ENCODE peak calls at places on chromosomes 4 and X, in four cellular contexts. E, N, I and D are unnamed samples. For H3K9me3, the result is how much of the 10 kb centered on the place peaks cover.

GRCh38 chr4:101527186-101527585 is 179.9 kb upstream of the PPP3CA start:
- DNase-seq in E (no peak), I (no peak), N (no peak), D (no peak)

GRCh38 chr4:123444298-123444731 is 47.7 kb downstream of the SPRY1 start:
- DNase-seq in E (peak), I (peak), N (peak), D (peak)

GRCh38 chr4:37682701-37683401 is 3.3 kb downstream of the RELL1 start:
- DNase-seq in I (no peak), N (no peak), E (no peak), D (no peak)

GRCh38 chr4:139556071-139556734 is at the start of gene SETD7:
- DNase-seq in E (peak), N (peak), I (peak), D (peak)

GRCh38 chr4:94814237-94814636 is 56.5 kb downstream of the BMPR1B start:
- DNase-seq in N (no peak), I (peak), E (no peak), D (no peak)

GRCh38 chr4:88549815-88550214 is 26.2 kb upstream of the PYURF start:
- DNase-seq in E (no peak), N (no peak), I (no peak), D (no peak)

GRCh38 chrX:49209434-49210251 is 9.7 kb upstream of the SYP start:
- DNase-seq in I (no peak), N (no peak), E (no peak), D (no peak)

GRCh38 chr4:54473077-54473545 is 184.6 kb upstream of the KIT start:
- DNase-seq in N (peak), E (no peak), I (peak), D (peak)

GRCh38 chr4:41069838-41070237 is 144.5 kb downstream of the APBB2 start:
- DNase-seq in I (no peak), E (no peak), N (no peak), D (no peak)

GRCh38 chr4:86968477-86969015 is 33.7 kb downstream of the AFF1 start:
- DNase-seq in E (no peak), N (no peak), I (no peak), D (no peak)

GRCh38 chr4:183345261-183345660 is 23.0 kb upstream of the CLDN24 start:
- DNase-seq in N (no peak), E (no peak), I (no peak), D (no peak)

GRCh38 chrX:9141496-9141895 is 107.6 kb upstream of the FAM9B start:
- DNase-seq in E (no peak), I (peak), N (no peak), D (no peak)

GRCh38 chr4:182929296-182929695 is 12.1 kb upstream of the DCTD start:
- DNase-seq in I (peak), N (no peak), E (no peak), D (peak)

GRCh38 chr4:137065306-137065705 is 467.0 kb downstream of the PCDH18 start:
- DNase-seq in I (peak), N (no peak), E (no peak), D (no peak)

GRCh38 chr4:121726642-121727268 is 30.0 kb upstream of the ANXA5 start:
- DNase-seq in I (peak), E (no peak), N (no peak), D (peak)

GRCh38 chr4:23373269-23373668 is 516.6 kb downstream of the PPARGC1A start:
- DNase-seq in E (no peak), N (peak), I (peak), D (no peak)

GRCh38 chr4:187993827-187994226 is 1.7 kb upstream of the ZFP42 start:
- DNase-seq in I (peak), E (no peak), N (no peak), D (peak)

GRCh38 chr4:854356-854755 is 28.4 kb upstream of the CPLX1 start:
- DNase-seq in I (no peak), E (no peak), N (no peak), D (no peak)

DNA sequence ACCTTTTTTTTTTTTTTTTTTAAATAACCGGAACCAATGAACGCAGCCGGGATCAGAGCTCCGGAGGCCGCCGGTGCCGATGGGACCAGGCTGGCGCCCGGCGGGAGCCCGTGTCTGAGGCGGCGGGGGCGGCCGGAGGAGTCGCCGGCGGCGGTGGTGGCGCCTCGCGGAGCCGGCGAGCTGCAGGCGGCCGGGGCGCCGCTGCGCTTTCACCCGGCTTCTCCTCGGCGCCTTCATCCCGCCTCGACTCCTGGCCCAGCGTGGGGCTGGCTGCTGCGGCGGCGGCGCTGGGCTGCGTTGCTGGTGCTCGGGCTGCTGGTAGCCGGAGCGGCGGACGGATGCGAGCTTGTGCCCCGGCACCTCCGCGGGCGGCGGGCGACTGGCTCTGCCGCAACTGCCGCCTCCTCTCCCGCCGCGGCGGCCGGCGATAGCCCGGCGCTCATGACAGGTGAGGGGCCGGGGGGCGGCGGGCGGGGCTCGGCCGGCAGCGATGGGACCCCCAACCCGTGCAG is 337 bp downstream of the STIM2 start:
- DNase-seq in E (peak), N (peak), I (peak), D (peak)
- H3K4me3 ChIP-seq in E (peak), N (peak), I (peak), D (peak)

DNA sequence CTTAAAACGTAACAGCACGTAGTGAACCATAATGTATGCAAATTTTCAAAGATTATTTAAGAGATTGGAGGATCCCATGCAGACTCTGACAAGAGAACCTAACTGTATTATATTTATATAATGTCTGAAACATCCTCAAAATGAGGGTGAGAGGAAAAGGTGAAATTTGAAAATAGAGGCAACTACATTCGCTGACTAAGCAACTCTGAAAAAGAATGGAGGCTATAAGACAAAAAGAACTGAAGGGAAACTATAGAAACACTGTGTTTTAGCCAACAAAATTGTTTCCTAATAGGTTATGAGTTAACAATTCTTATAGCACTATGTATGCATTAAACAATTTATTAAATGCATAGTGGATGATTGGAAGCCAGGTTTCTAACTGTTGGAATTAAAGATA is 648.0 kb downstream of the UBE2NL start:
- DNase-seq in E (no peak), N (no peak), I (no peak), D (no peak)
- H3K9me3 ChIP-seq in E (under half), N (under half), I (under half), D (under half)

DNA sequence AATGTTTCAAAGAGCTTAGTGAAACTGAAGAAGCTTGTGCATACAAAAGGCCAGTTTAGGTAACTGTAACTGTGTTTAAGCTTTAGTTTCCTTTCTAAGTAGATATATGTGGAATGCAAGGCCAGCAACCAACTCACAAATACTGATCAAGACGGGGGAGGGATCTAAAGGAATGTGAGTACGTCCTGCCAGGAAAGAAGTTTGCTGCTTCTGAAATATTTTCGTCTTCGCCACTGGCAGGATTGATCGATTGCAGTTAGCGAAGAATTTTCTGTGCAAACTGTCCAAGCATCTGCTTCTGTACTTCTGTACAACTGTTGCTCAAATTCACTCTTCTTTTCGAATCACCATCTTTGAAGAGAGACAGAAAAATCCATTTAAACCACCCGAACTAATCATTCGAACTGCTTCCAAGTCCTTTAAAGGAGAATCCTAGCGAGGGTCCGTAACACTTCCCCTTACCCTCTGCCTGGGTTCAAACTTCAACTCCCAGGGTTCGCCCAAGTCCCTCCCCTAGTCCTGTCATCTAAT is 373 bp upstream of the INTS6L start:
- DNase-seq in E (no peak), I (peak), N (no peak), D (peak)
- H3K4me3 ChIP-seq in E (peak), I (peak), N (peak), D (peak)

GRCh38 chrX:156002517-156002916 is 5.0 kb downstream of the IL9R start:
- DNase-seq in N (no peak), I (no peak), E (no peak), D (no peak)
- H3K9me3 ChIP-seq in N (under half), I (under half), E (under half), D (under half)

DNA sequence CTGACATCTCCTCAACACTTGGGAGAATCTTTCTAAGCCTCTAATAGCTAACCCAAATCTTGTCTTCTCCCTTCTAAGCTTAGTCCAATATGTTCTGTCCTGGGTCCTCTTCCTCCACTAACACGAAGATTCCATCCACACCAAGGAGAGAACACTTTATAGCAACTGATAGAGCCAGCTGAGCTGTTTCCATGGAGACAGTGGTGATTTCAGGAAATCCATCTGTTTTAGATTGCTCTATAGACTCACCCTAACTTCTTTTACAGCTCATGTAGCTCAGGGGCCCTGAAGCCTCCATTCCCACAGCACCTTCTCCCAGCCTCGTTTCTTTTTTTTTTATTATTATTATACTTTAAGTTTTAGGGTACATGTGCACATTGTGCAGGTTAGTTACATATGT is 37.3 kb downstream of the SCD5 start:
- DNase-seq in E (no peak), N (no peak), I (no peak), D (peak)
- H3K4me3 ChIP-seq in E (no peak), N (no peak), I (no peak), D (no peak)

GRCh38 chr4:12116009-12116542 is 687.4 kb upstream of the HS3ST1 start:
- DNase-seq in N (no peak), I (no peak), E (no peak), D (no peak)
- H3K9me3 ChIP-seq in N (under half), I (under half), E (under half), D (under half)

GRCh38 chrX:70433848-70434351 is 10.7 kb upstream of the DLG3 start:
- DNase-seq in I (peak), N (peak), E (peak), D (peak)

GRCh38 chrX:70436380-70436779 is 8.3 kb upstream of the DLG3 start:
- DNase-seq in I (no peak), E (no peak), N (no peak), D (no peak)

GRCh38 chrX:70434352-70434866 is 10.2 kb upstream of the DLG3 start:
- DNase-seq in N (peak), E (peak), I (peak), D (peak)

GRCh38 chrX:70434914-70435586 is 9.6 kb upstream of the DLG3 start:
- DNase-seq in E (peak), N (no peak), I (peak), D (no peak)

GRCh38 chrX:70432936-70433847 is 10.1 kb downstream of the GDPD2 start:
- DNase-seq in I (no peak), E (no peak), N (no peak), D (no peak)
- H3K4me3 ChIP-seq in I (peak), E (peak), N (peak), D (peak)

DNA sequence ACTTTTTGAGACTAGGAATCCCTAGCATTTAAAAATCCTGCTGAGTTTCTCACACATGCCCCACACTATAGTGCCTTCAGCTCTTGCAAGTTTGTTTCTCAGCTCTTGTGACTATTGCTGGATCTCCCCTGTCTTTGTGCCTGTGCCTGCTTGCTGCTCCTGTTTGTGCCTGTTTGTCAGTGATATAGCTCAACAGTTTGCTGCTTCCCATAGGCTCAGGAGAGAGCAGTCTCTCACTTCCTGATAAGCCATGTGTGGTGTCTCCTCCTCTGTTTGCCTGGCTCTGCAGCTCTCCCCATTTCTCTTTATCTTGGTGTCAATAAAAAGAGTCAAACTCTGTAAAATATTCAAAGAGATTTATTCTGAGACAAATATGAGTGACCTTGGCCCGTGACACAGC is 259.8 kb upstream of the CLNK start:
- DNase-seq in E (no peak), N (no peak), I (no peak), D (no peak)
- H3K9me3 ChIP-seq in E (under half), N (under half), I (under half), D (under half)

GRCh38 chr4:81052119-81053068 is 21.9 kb downstream of the BMP3 start:
- DNase-seq in E (peak), I (peak), N (peak), D (peak)
- H3K4me3 ChIP-seq in E (no peak), I (no peak), N (no peak), D (no peak)

GRCh38 chr4:168306476-168306875 is 12.1 kb downstream of the DDX60 start:
- DNase-seq in N (no peak), I (no peak), E (no peak), D (no peak)
- H3K9me3 ChIP-seq in N (under half), I (under half), E (under half), D (under half)